ENCODE peak calls at places on chromosomes 12 and 14, in four cellular contexts. One of them, this sample, is unnamed.

GRCh38 chr14:92902726-92903125 is 20.2 kb upstream of the CHGA start:
- DNase-seq in HepG2: no peak
- DNase-seq in WTC11: peak
- DNase-seq in K562: no peak
- DNase-seq in this sample: no peak

GRCh38 chr14:68634874-68635601 is 157.8 kb downstream of the ZFP36L1 start:
- DNase-seq in HepG2: no peak
- DNase-seq in WTC11: no peak
- DNase-seq in K562: no peak
- DNase-seq in this sample: no peak

GRCh38 chr12:110937104-110937641 is 16.8 kb upstream of the MYL2 start:
- DNase-seq in HepG2: peak
- DNase-seq in WTC11: peak
- DNase-seq in K562: peak
- DNase-seq in this sample: no peak

GRCh38 chr12:19018302-19018980 is 111.1 kb upstream of the PLEKHA5 start:
- DNase-seq in HepG2: no peak
- DNase-seq in WTC11: no peak
- DNase-seq in K562: no peak
- DNase-seq in this sample: no peak

GRCh38 chr12:89695100-89695499 is 13.5 kb downstream of the ATP2B1 start:
- DNase-seq in HepG2: no peak
- DNase-seq in WTC11: no peak
- DNase-seq in K562: no peak
- DNase-seq in this sample: no peak

GRCh38 chr12:79121486-79121885 is 256.9 kb downstream of the SYT1 start:
- DNase-seq in HepG2: no peak
- DNase-seq in WTC11: peak
- DNase-seq in K562: no peak
- DNase-seq in this sample: no peak

GRCh38 chr14:97757491-97757890 is 960.3 kb downstream of the VRK1 start:
- DNase-seq in HepG2: no peak
- DNase-seq in WTC11: no peak
- DNase-seq in K562: no peak
- DNase-seq in this sample: no peak

GRCh38 chr12:4164591-4165558 is 108.7 kb upstream of the CCND2 start:
- DNase-seq in HepG2: no peak
- DNase-seq in WTC11: peak
- DNase-seq in K562: no peak
- DNase-seq in this sample: no peak

GRCh38 chr14:22039938-22040780 is 366.5 kb upstream of the OR4E1 start:
- DNase-seq in HepG2: peak
- DNase-seq in WTC11: no peak
- DNase-seq in K562: no peak
- DNase-seq in this sample: no peak

GRCh38 chr14:74501135-74501614 is 7.6 kb downstream of the ISCA2 start:
- DNase-seq in HepG2: peak
- DNase-seq in WTC11: peak
- DNase-seq in K562: peak
- DNase-seq in this sample: no peak

GRCh38 chr12:132558861-132559623 is 51.3 kb downstream of the LRCOL1 start:
- DNase-seq in HepG2: no peak
- DNase-seq in WTC11: no peak
- DNase-seq in K562: no peak
- DNase-seq in this sample: no peak

GRCh38 chr12:101795013-101795412 is 35.7 kb downstream of the GNPTAB start:
- DNase-seq in HepG2: no peak
- DNase-seq in WTC11: no peak
- DNase-seq in K562: no peak
- DNase-seq in this sample: no peak

GRCh38 chr12:113776536-113776935 is 189.6 kb downstream of the RBM19 start:
- DNase-seq in HepG2: no peak
- DNase-seq in WTC11: no peak
- DNase-seq in K562: no peak
- DNase-seq in this sample: no peak

GRCh38 chr12:81859521-81859920 is 100.4 kb upstream of the PPFIA2 start:
- DNase-seq in HepG2: no peak
- DNase-seq in WTC11: no peak
- DNase-seq in K562: no peak
- DNase-seq in this sample: no peak

GRCh38 chr12:104956870-104957301 is 1.2 kb downstream of the SLC41A2 start:
- DNase-seq in HepG2: no peak
- DNase-seq in WTC11: no peak
- DNase-seq in K562: no peak
- DNase-seq in this sample: no peak

GRCh38 chr14:64556526-64556925 is 6.8 kb downstream of the PPP1R36 start:
- DNase-seq in HepG2: no peak
- DNase-seq in WTC11: no peak
- DNase-seq in K562: no peak
- DNase-seq in this sample: no peak

GRCh38 chr12:15562263-15562662 is 226.9 kb downstream of the EPS8 start:
- DNase-seq in HepG2: no peak
- DNase-seq in WTC11: no peak
- DNase-seq in K562: no peak
- DNase-seq in this sample: no peak

GRCh38 chr12:15558915-15559528 is 230.2 kb downstream of the EPS8 start:
- DNase-seq in HepG2: no peak
- DNase-seq in WTC11: no peak
- DNase-seq in K562: no peak
- DNase-seq in this sample: no peak

GRCh38 chr12:15563683-15564082 is 225.5 kb downstream of the EPS8 start:
- DNase-seq in HepG2: no peak
- DNase-seq in WTC11: no peak
- DNase-seq in K562: no peak
- DNase-seq in this sample: no peak
- TF ChIP-seq NR2C2 in HepG2: no peak
- TF ChIP-seq NR2C2 in WTC11: no peak
- TF ChIP-seq NR2C2 in K562: no peak
- TF ChIP-seq NR2C2 in this sample: no peak

GRCh38 chr12:33794954-33795353 is 227.3 kb upstream of the ALG10 start:
- DNase-seq in HepG2: no peak
- DNase-seq in WTC11: no peak
- DNase-seq in K562: no peak
- DNase-seq in this sample: no peak

GRCh38 chr12:33795536-33795935 is 226.8 kb upstream of the ALG10 start:
- DNase-seq in HepG2: no peak
- DNase-seq in WTC11: no peak
- DNase-seq in K562: no peak
- DNase-seq in this sample: no peak
- TF ChIP-seq CBFB in HepG2: no peak
- TF ChIP-seq CBFB in WTC11: no peak
- TF ChIP-seq CBFB in K562: no peak
- TF ChIP-seq CBFB in this sample: no peak

GRCh38 chr12:56688129-56688845 is at the start of gene PTGES3:
- DNase-seq in HepG2: peak
- DNase-seq in WTC11: peak
- DNase-seq in K562: peak
- DNase-seq in this sample: peak

GRCh38 chr12:56682323-56682722 is 5.8 kb downstream of the PTGES3 start:
- DNase-seq in HepG2: no peak
- DNase-seq in WTC11: no peak
- DNase-seq in K562: no peak
- DNase-seq in this sample: no peak

GRCh38 chr12:56688846-56689113 is 696 bp upstream of the PTGES3 start:
- DNase-seq in HepG2: no peak
- DNase-seq in WTC11: no peak
- DNase-seq in K562: peak
- DNase-seq in this sample: no peak

GRCh38 chr12:56687225-56688128 is 607 bp downstream of the PTGES3 start:
- DNase-seq in HepG2: no peak
- DNase-seq in WTC11: peak
- DNase-seq in K562: no peak
- DNase-seq in this sample: no peak

GRCh38 chr12:56684745-56685369 is 3.2 kb downstream of the PTGES3 start:
- DNase-seq in HepG2: no peak
- DNase-seq in WTC11: peak
- DNase-seq in K562: no peak
- DNase-seq in this sample: no peak
- TF ChIP-seq NR2C2 in HepG2: no peak
- TF ChIP-seq NR2C2 in WTC11: no peak
- TF ChIP-seq NR2C2 in K562: no peak
- TF ChIP-seq NR2C2 in this sample: no peak

GRCh38 chr12:118404876-118405521 is 28.6 kb downstream of the SUDS3 start:
- DNase-seq in HepG2: peak
- DNase-seq in WTC11: peak
- DNase-seq in K562: peak
- DNase-seq in this sample: peak

DNA sequence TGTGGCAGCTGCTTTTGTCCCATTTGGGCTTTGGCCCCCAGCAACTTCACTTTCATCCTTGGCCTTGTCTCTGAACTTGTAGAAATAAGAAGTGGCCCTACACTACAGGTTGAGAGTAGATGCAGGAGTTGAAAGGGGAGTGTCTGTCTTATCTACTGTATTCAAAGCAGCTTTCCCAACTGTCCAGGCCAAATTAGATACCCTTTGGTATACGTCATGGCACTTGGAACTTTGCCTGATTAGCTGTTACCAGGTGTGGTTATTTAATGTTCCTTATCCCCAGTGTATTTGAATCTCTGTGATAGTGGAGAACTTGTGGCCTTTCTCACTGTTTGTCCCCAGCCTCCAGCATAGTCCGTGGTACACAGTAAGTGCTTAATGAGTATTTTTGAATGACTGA is 33.5 kb downstream of the SUDS3 start:
- DNase-seq in HepG2: no peak
- DNase-seq in WTC11: no peak
- DNase-seq in K562: peak
- DNase-seq in this sample: no peak
- TF ChIP-seq CBFB in HepG2: no peak
- TF ChIP-seq CBFB in WTC11: no peak
- TF ChIP-seq CBFB in K562: no peak
- TF ChIP-seq CBFB in this sample: no peak

DNA sequence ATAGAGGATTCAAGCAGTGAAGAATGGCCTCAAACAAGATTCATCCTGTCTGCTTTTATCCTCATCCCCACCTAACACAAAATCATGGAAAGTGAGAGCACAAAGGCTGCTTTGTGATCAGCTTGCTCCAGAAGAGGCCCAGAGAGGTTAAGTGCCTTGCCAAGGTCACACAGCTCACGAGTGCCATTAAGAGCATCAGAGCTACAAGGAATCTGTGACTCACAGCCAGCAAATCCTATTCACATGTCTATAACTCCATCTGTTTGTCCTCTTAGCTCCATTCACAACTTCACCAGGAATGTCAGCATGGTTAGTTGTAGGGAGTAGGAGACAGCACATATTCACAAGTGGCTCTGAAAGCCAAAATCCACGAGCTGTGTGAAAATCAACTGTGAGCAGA is 79.8 kb downstream of the TTC9 start:
- DNase-seq in HepG2: peak
- DNase-seq in WTC11: no peak
- DNase-seq in K562: no peak
- DNase-seq in this sample: no peak
- TF ChIP-seq NR2C2 in HepG2: no peak
- TF ChIP-seq NR2C2 in WTC11: no peak
- TF ChIP-seq NR2C2 in K562: no peak
- TF ChIP-seq NR2C2 in this sample: no peak

GRCh38 chr14:29453045-29453444 is 474.6 kb downstream of the PRKD1 start:
- DNase-seq in HepG2: no peak
- DNase-seq in WTC11: no peak
- DNase-seq in K562: no peak
- DNase-seq in this sample: no peak
- TF ChIP-seq CBFB in HepG2: no peak
- TF ChIP-seq CBFB in WTC11: no peak
- TF ChIP-seq CBFB in K562: no peak
- TF ChIP-seq CBFB in this sample: no peak